ENCODE peak calls at places on chromosomes 1 and 21, in ten cellular contexts. J is HAP-1; H is heart left ventricle; K is sigmoid colon; Q is PC-9; F is aorta; C is lower lobe of right lung; I is mucosa of descending colon; O is CD8-positive, alpha-beta T cell; Z is A549. B is an unnamed sample. For H3K4me1, the result is how much of the 10 kb centered on the place peaks cover.

GRCh38 chr1:3058263-3059030 is 10.6 kb upstream of the PRDM16 start:
- DNase-seq in J (no peak), F (no peak), C (no peak), O (no peak), H (no peak), Z (no peak), Q (no peak), I (peak), K (peak), B (no peak)

GRCh38 chr1:39827201-39827600 is 38.5 kb upstream of the BMP8B start:
- DNase-seq in K (no peak), Q (no peak), J (no peak), F (no peak), Z (no peak), C (no peak), O (no peak), H (no peak), I (no peak), B (no peak)

GRCh38 chr21:18117116-18117515 is 127.5 kb upstream of the CHODL start:
- DNase-seq in H (no peak), J (no peak), C (no peak), O (no peak), Z (no peak), K (no peak), I (no peak), Q (no peak), F (no peak), B (no peak)

GRCh38 chr21:38765056-38765455 is 40.7 kb upstream of the ETS2 start:
- DNase-seq in O (no peak), I (no peak), J (no peak), Q (no peak), H (no peak), K (no peak), Z (no peak), C (no peak), F (no peak), B (no peak)

GRCh38 chr1:169586395-169587255 is at the start of gene F5:
- DNase-seq in Q (peak), K (peak), H (peak), Z (peak), O (peak), I (peak), F (peak), J (peak), C (peak), B (no peak)

GRCh38 chr1:119646521-119647227 is 1.4 kb downstream of the ZNF697 start:
- DNase-seq in Z (no peak), K (no peak), H (no peak), C (no peak), J (no peak), Q (no peak), F (no peak), O (no peak), I (no peak), B (no peak)

GRCh38 chr1:39632491-39633417 is 6.7 kb downstream of the HEYL start:
- DNase-seq in O (no peak), C (peak), F (peak), K (peak), Z (no peak), H (peak), J (no peak), I (no peak), Q (no peak), B (no peak)

GRCh38 chr1:192914696-192915095 is 105.9 kb downstream of the RGS2 start:
- DNase-seq in J (no peak), O (no peak), K (no peak), I (no peak), C (no peak), F (no peak), H (no peak), Z (no peak), Q (no peak), B (no peak)

GRCh38 chr1:54604572-54605370 is 18.6 kb downstream of the FAM151A start:
- DNase-seq in C (no peak), Z (no peak), I (peak), O (peak), F (no peak), J (no peak), K (peak), H (no peak), Q (no peak), B (no peak)

GRCh38 chr1:26887125-26887524 is 3.0 kb downstream of the GPN2 start:
- DNase-seq in C (no peak), K (no peak), O (no peak), J (peak), H (no peak), Z (peak), I (no peak), Q (no peak), F (no peak), B (no peak)

GRCh38 chr1:177546346-177546745 is 375.6 kb downstream of the BRINP2 start:
- DNase-seq in J (no peak), H (no peak), I (no peak), Z (no peak), K (no peak), O (no peak), C (no peak), F (no peak), Q (no peak), B (no peak)

GRCh38 chr1:13790290-13791035 is 90.5 kb downstream of the PRDM2 start:
- DNase-seq in Q (no peak), I (no peak), K (no peak), H (no peak), O (no peak), Z (no peak), F (no peak), C (no peak), J (no peak), B (no peak)

GRCh38 chr1:103218369-103218768 is 110.0 kb upstream of the COL11A1 start:
- DNase-seq in Z (no peak), K (no peak), Q (no peak), I (no peak), C (no peak), F (no peak), O (no peak), H (no peak), J (no peak), B (no peak)

GRCh38 chr1:94702440-94702810 is 117.7 kb upstream of the SLC44A3 start:
- DNase-seq in J (no peak), F (no peak), I (no peak), K (peak), C (no peak), Q (no peak), Z (no peak), H (no peak), O (no peak), B (no peak)

GRCh38 chr1:109231085-109231484 is 17.4 kb downstream of the SARS1 start:
- DNase-seq in C (no peak), Q (no peak), F (no peak), O (no peak), I (no peak), H (no peak), J (no peak), Z (no peak), K (no peak), B (no peak)

GRCh38 chr21:26883768-26884167 is 38.6 kb upstream of the ADAMTS1 start:
- DNase-seq in Q (no peak), J (no peak), F (no peak), Z (no peak), K (no peak), H (no peak), O (no peak), I (no peak), C (no peak), B (no peak)

GRCh38 chr1:30287976-30288375 is 435.4 kb downstream of the MATN1 start:
- DNase-seq in O (no peak), H (no peak), Q (no peak), K (no peak), I (no peak), F (no peak), J (no peak), C (no peak), Z (no peak), B (no peak)

GRCh38 chr1:153627797-153628626 is at the start of gene S100A1:
- DNase-seq in Q (no peak), F (peak), J (no peak), H (peak), K (peak), Z (peak), C (no peak), O (no peak), I (peak), B (no peak)

GRCh38 chr1:209585672-209586071 is 2.2 kb downstream of the CAMK1G start:
- DNase-seq in H (peak), C (peak), F (peak), Z (no peak), O (no peak), Q (no peak), K (peak), J (peak), I (peak), B (no peak)

GRCh38 chr1:154019280-154019679 is 28.7 kb downstream of the RPS27 start:
- DNase-seq in Z (no peak), I (no peak), Q (no peak), H (no peak), C (no peak), F (no peak), K (no peak), O (no peak), J (no peak), B (no peak)

GRCh38 chr1:234962340-234962989 is 166.2 kb downstream of the TOMM20 start:
- DNase-seq in O (no peak), Q (peak), I (no peak), K (peak), J (no peak), C (no peak), Z (peak), F (peak), H (peak), B (no peak)

GRCh38 chr21:46056450-46056903 is 41.4 kb upstream of the COL6A2 start:
- DNase-seq in C (peak), H (peak), K (peak), Q (no peak), F (peak), J (no peak), Z (no peak), O (no peak), I (peak), B (no peak)

GRCh38 chr1:93844262-93845045 is 34.6 kb downstream of the DNTTIP2 start:
- DNase-seq in K (peak), O (peak), I (peak), F (no peak), J (peak), Q (peak), H (peak), C (no peak), Z (peak), B (no peak)

GRCh38 chr21:45387506-45387905 is 17.5 kb upstream of the COL18A1 start:
- DNase-seq in K (no peak), C (no peak), H (peak), I (peak), J (no peak), Q (no peak), O (no peak), Z (no peak), F (peak), B (no peak)

GRCh38 chr21:42427809-42428419 is 24.2 kb downstream of the UBASH3A start:
- DNase-seq in F (no peak), O (no peak), I (no peak), Q (no peak), C (no peak), H (no peak), K (no peak), Z (no peak), J (no peak), B (no peak)

GRCh38 chr1:160951443-160952128 is 3.0 kb downstream of the ITLN2 start:
- DNase-seq in O (peak), H (peak), Z (peak), K (no peak), C (peak), J (peak), Q (peak), F (peak), I (no peak), B (no peak)

GRCh38 chr1:156247460-156248322 is at the start of gene PAQR6:
- DNase-seq in Q (no peak), C (no peak), K (peak), I (no peak), Z (no peak), J (no peak), H (no peak), F (no peak), O (no peak), B (no peak)

DNA sequence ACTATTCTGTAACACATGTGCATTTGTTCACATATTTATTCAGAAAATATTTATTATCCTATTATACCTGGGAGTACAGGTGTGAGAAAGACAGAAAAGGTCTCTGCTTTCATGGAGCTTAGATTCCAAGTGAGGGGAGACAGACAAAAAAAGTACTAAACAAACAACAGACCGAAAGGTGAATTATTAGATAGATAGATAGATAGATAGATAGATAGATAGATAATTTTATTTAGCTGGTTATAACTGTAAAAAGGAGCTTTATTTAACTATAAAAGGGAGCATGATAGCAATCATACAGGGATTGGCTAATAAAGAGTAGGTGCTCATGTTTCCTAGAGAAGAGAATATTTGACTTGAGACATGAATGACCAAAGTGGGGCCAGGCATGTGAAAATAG is 119.4 kb downstream of the TNFSF18 start:
- DNase-seq in I (no peak), C (no peak), O (no peak), J (no peak), F (no peak), Z (no peak), Q (no peak), K (no peak), H (no peak), B (no peak)
- H3K4me1 ChIP-seq in I (under half), C (under half), O (under half), J (under half), F (under half), Z (under half), Q (under half), K (under half), H (under half), B (under half)

GRCh38 chr1:203035111-203036000 is 9.1 kb downstream of the PPFIA4 start:
- DNase-seq in C (no peak), K (no peak), J (no peak), I (no peak), H (no peak), O (no peak), Q (no peak), Z (no peak), F (no peak), B (no peak)

GRCh38 chr1:203033287-203033686 is 7.0 kb downstream of the PPFIA4 start:
- DNase-seq in Q (no peak), Z (no peak), I (no peak), C (no peak), O (no peak), K (no peak), F (no peak), H (no peak), J (no peak), B (no peak)

GRCh38 chr1:203036135-203036534 is 9.8 kb downstream of the PPFIA4 start:
- DNase-seq in I (no peak), J (no peak), Z (no peak), O (no peak), Q (no peak), C (no peak), H (no peak), K (no peak), F (no peak), B (no peak)

GRCh38 chr1:203033917-203034316 is 7.6 kb downstream of the PPFIA4 start:
- DNase-seq in O (no peak), C (no peak), Z (no peak), K (no peak), I (no peak), F (no peak), H (no peak), J (no peak), Q (no peak), B (no peak)

DNA sequence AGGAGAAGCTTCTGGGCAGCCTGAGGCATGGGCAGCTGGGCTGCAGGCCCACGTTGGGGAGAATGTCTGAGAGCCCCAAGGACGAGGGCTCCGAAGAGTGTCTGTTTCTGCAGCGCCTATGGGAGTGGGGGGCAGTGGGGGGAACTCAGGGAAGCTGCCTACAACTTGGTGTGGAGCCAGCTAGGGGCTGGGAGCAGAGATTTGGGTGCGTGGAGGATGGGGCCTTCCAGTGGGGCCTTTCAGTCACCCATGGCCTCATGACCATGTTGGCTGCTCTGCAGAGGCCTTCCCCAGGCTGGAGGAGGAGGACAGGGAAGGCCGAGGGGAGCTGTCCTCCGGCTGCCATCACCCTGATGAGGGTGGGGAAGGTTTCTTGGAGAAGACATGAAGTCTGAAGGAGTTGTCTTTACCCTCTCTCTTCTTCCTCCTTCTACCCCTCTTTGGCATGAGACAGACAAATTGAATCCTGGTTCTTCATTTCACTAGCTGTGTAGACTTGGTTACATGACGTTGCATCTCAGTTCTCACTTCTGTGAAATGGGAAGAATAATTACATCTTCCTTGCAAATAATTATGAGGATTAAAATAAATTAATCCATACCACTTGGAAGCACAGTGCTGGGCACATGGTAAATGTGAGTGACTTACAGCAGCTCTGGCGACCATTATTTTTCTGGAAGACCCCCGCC is 8.3 kb downstream of the PPFIA4 start:
- DNase-seq in J (no peak), K (no peak), I (no peak), Z (no peak), H (no peak), F (no peak), C (no peak), Q (no peak), O (no peak), B (no peak)
- H3K4me1 ChIP-seq in J (under half), K (under half), I (under half), Z (under half), H (under half), F (under half), C (under half), Q (under half), O (under half), B (under half)

DNA sequence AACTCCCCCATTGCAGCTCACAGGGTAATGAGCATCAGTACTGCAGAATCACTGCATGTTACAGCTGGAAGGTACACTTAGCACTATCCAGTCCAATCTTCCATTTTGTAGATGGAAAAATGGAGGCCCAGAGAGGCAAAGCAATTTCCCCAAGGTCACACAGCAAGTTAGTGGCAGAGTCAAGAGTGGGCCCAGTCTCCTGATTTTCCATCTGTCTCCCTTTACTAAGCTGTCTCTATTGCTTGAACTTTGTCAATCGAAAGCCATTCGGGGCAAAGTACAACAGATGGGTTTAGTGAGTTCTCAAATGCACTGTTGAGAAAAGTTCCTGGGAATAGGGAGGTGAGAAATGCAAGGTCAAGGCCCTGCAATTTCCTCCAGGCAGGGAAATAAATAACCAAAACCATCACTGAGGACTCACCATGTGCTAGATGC is 50.4 kb upstream of the IFFO2 start:
- DNase-seq in H (no peak), K (no peak), Q (peak), I (no peak), O (no peak), J (no peak), C (no peak), F (no peak), Z (no peak), B (no peak)
- H3K4me1 ChIP-seq in H (under half), K (under half), Q (half or more), I (under half), O (under half), J (under half), C (under half), F (under half), Z (half or more), B (under half)

DNA sequence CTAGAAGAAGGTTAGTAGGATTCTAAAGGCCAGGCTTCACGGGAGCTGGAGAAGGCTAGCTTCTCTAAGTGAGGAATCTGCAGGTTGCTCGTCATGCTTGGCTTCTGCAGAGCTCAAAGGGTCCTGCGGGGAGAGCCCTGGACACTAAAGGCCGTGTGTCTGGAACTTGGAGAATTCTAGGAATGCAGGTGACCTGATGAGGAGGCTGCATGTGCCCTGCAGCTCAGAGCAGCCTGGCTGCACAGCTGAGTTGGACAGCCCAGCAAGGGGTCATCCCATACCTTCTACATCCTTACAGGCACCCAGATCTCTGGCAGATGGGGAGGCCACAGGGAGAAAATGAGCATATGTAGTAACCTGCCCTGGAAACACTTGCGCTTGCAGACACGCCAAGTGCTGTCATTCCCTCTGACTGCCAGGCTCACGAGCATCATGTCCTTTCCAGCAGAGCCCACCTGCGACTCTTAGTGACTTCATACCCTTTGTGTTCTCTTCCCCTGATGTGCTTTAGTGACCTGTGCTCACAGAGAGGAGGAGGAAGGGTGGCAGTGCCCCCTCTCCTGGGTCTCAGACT is 9.9 kb downstream of the MAPKAPK2 start:
- DNase-seq in J (no peak), C (no peak), K (peak), Z (no peak), F (no peak), O (no peak), H (no peak), Q (peak), I (no peak), B (no peak)
- H3K4me1 ChIP-seq in J (under half), C (half or more), K (half or more), Z (half or more), F (under half), O (under half), H (half or more), Q (under half), I (under half), B (under half)

B was measured in esophagus squamous epithelium.